ENCODE peak calls at places on chromosomes 2 and 18, in four cellular contexts. One of them, this sample, is unnamed.

GRCh38 chr2:51103205-51103604 is 71.3 kb upstream of the NRXN1 start:
- DNase-seq in hypothalamus: no peak
- DNase-seq in GF-D8: no peak
- DNase-seq in cardiac fibroblast: peak
- DNase-seq in this sample: peak

GRCh38 chr2:236847538-236848263 is 238.0 kb upstream of the COPS8 start:
- DNase-seq in hypothalamus: no peak
- DNase-seq in GF-D8: no peak
- DNase-seq in cardiac fibroblast: no peak
- DNase-seq in this sample: no peak

GRCh38 chr2:10423400-10423774 is 24.7 kb downstream of the ODC1 start:
- DNase-seq in hypothalamus: no peak
- DNase-seq in GF-D8: no peak
- DNase-seq in cardiac fibroblast: no peak
- DNase-seq in this sample: no peak

GRCh38 chr2:232367591-232368233 is 10.8 kb upstream of the ALPP start:
- DNase-seq in hypothalamus: no peak
- DNase-seq in GF-D8: no peak
- DNase-seq in cardiac fibroblast: no peak
- DNase-seq in this sample: no peak

GRCh38 chr2:212686285-212686895 is 147.8 kb upstream of the ERBB4 start:
- DNase-seq in hypothalamus: peak
- DNase-seq in GF-D8: no peak
- DNase-seq in cardiac fibroblast: peak
- DNase-seq in this sample: peak

GRCh38 chr2:217593732-217594131 is 409.1 kb downstream of the TNS1 start:
- DNase-seq in hypothalamus: no peak
- DNase-seq in GF-D8: no peak
- DNase-seq in cardiac fibroblast: no peak
- DNase-seq in this sample: no peak

GRCh38 chr2:98561018-98561417 is 47.3 kb downstream of the COA5 start:
- DNase-seq in hypothalamus: no peak
- DNase-seq in GF-D8: no peak
- DNase-seq in cardiac fibroblast: no peak
- DNase-seq in this sample: no peak

GRCh38 chr18:3268306-3268705 is 6.4 kb downstream of the MYL12B start:
- DNase-seq in hypothalamus: no peak
- DNase-seq in GF-D8: no peak
- DNase-seq in cardiac fibroblast: no peak
- DNase-seq in this sample: no peak

GRCh38 chr2:231985823-231986261 is 24.3 kb downstream of the DIS3L2 start:
- DNase-seq in hypothalamus: no peak
- DNase-seq in GF-D8: no peak
- DNase-seq in cardiac fibroblast: no peak
- DNase-seq in this sample: no peak

GRCh38 chr2:206255003-206255402 is 19.5 kb upstream of the ZDBF2 start:
- DNase-seq in hypothalamus: no peak
- DNase-seq in GF-D8: no peak
- DNase-seq in cardiac fibroblast: no peak
- DNase-seq in this sample: no peak

GRCh38 chr2:154952346-154953010 is 254.0 kb downstream of the KCNJ3 start:
- DNase-seq in hypothalamus: no peak
- DNase-seq in GF-D8: no peak
- DNase-seq in cardiac fibroblast: no peak
- DNase-seq in this sample: no peak